ENCODE peak calls at places on chromosome 11, in four cellular contexts. A, W, E and K are unnamed samples.

GRCh38 chr11:15897211-15897960 is 459.0 kb downstream of the SOX6 start:
- DNase-seq in A (peak), W (peak), E (no peak), K (no peak)

GRCh38 chr11:19769820-19770219 is 57.2 kb downstream of the NAV2 start:
- DNase-seq in A (peak), W (no peak), E (no peak), K (no peak)

GRCh38 chr11:124977006-124977405 is 23.0 kb downstream of the CCDC15 start:
- DNase-seq in A (peak), W (no peak), E (no peak), K (no peak)

GRCh38 chr11:92380882-92381281 is 156.3 kb downstream of the FAT3 start:
- DNase-seq in A (peak), W (no peak), E (no peak), K (no peak)

GRCh38 chr11:425301-425700 is 10.5 kb upstream of the SIGIRR start:
- DNase-seq in A (no peak), W (no peak), E (no peak), K (no peak)

GRCh38 chr11:57219021-57219627 is 17.9 kb downstream of the APLNR start:
- DNase-seq in A (peak), W (no peak), E (no peak), K (no peak)

GRCh38 chr11:6610591-6610990 is 1.4 kb downstream of the TAF10 start:
- DNase-seq in A (no peak), W (no peak), E (no peak), K (no peak)

GRCh38 chr11:116052603-116053537 is 548.7 kb upstream of the CADM1 start:
- DNase-seq in A (no peak), W (no peak), E (no peak), K (no peak)

GRCh38 chr11:34234086-34234740 is 123.6 kb downstream of the ABTB2 start:
- DNase-seq in A (no peak), W (peak), E (peak), K (peak)

GRCh38 chr11:123838659-123839058 is 32.5 kb upstream of the OR6M1 start:
- DNase-seq in A (no peak), W (no peak), E (no peak), K (no peak)

GRCh38 chr11:9095421-9095820 is 4.0 kb upstream of the SCUBE2 start:
- DNase-seq in A (no peak), W (no peak), E (peak), K (no peak)

GRCh38 chr11:102279641-102280170 is 37.6 kb upstream of the BIRC3 start:
- DNase-seq in A (peak), W (peak), E (no peak), K (no peak)

GRCh38 chr11:130677486-130678153 is 229.2 kb downstream of the ADAMTS15 start:
- DNase-seq in A (peak), W (peak), E (no peak), K (no peak)

GRCh38 chr11:20565236-20565635 is 34.2 kb upstream of the SLC6A5 start:
- DNase-seq in A (no peak), W (no peak), E (no peak), K (no peak)

GRCh38 chr11:118789501-118790356 is 1.2 kb downstream of the DDX6 start:
- DNase-seq in A (peak), W (peak), E (peak), K (peak)

GRCh38 chr11:118790357-118791014 is 478 bp downstream of the DDX6 start:
- DNase-seq in A (peak), W (peak), E (peak), K (peak)

GRCh38 chr11:118792642-118793124 is 1.7 kb upstream of the DDX6 start:
- DNase-seq in A (peak), W (peak), E (peak), K (peak)

GRCh38 chr11:118791961-118792578 is 1.1 kb upstream of the DDX6 start:
- DNase-seq in A (no peak), W (peak), E (peak), K (peak)

GRCh38 chr11:118791015-118791960 is at the start of gene DDX6:
- DNase-seq in A (peak), W (peak), E (peak), K (peak)
- TF ChIP-seq CTCF in A (peak), W (no peak), E (peak), K (peak)

DNA sequence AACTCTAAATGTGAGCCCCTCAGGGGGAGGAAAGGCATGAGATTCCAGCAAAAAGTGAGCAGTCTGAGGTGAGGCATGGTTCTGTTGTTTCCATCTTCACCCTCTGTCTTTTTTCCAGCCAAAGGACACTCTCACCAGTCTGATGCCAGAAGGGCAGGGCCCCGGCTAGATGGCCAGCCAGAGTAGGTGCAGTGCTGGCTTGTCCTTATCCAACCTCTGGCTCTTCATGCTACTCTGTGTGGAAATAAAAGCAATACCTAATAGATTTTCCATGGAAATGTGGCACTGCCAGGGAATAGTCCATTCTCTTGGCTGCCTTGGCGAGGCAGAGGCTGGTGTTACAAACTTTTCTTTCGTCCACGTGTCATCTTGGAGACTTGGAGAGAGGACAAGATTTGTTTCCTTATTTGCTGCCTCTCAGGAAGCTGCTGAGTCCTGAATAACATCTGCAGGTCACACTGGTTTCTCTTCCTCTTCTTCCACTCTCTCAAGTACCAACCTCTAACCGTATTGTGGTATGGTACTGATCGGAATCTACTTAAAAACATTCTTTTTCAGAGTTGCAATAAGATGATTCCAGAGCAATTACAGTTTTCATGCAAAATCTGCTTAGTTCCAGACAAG is 17.1 kb upstream of the C1QTNF4 start:
- DNase-seq in A (no peak), W (no peak), E (no peak), K (peak)
- H3K4me2 ChIP-seq in A (no peak), W (no peak), E (no peak), K (peak)

DNA sequence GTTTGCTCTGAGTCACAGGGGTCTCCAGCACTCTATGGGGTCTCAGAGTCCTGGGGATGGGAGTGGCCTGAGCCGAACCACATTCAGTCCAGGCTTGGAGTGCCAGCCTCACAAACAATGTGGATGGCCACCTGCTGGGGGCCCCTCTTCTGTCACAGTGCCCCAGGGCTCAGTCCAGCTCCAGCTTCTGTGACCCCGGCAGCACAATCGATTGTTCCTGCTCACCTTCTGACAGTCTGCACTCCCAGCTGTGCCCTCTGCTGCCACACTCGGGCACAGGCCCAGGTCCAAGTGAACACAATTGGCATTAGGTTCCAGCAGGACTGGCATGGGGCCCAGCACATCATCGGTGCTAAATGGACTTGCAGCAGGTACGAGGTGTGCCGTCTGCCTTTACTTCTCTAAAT is 84.8 kb downstream of the TP53I11 start:
- DNase-seq in A (no peak), W (no peak), E (no peak), K (no peak)
- TF ChIP-seq CTCF in A (no peak), W (no peak), E (no peak), K (no peak)

GRCh38 chr11:121590772-121591404 is 138.1 kb upstream of the SORL1-AS1 start:
- DNase-seq in A (no peak), W (no peak), E (no peak), K (peak)
- H3K4me2 ChIP-seq in A (no peak), W (no peak), E (no peak), K (peak)

GRCh38 chr11:100887659-100888058 is 200.6 kb downstream of the ARHGAP42 start:
- DNase-seq in A (no peak), W (no peak), E (no peak), K (no peak)

GRCh38 chr11:100889758-100890157 is 202.7 kb downstream of the ARHGAP42 start:
- DNase-seq in A (no peak), W (no peak), E (no peak), K (no peak)

GRCh38 chr11:100888836-100889235 is 201.7 kb downstream of the ARHGAP42 start:
- DNase-seq in A (no peak), W (no peak), E (no peak), K (no peak)

GRCh38 chr11:100892886-100893285 is 205.8 kb downstream of the ARHGAP42 start:
- DNase-seq in A (no peak), W (no peak), E (no peak), K (no peak)

GRCh38 chr11:100890779-100891178 is 203.7 kb downstream of the ARHGAP42 start:
- DNase-seq in A (peak), W (no peak), E (no peak), K (no peak)
- TF ChIP-seq CTCF in A (no peak), W (no peak), E (no peak), K (no peak)

GRCh38 chr11:93642416-93642815 is 19.1 kb upstream of the CEP295 start:
- DNase-seq in A (no peak), W (no peak), E (no peak), K (no peak)
- H3K4me2 ChIP-seq in A (no peak), W (no peak), E (no peak), K (no peak)